ENCODE peak calls at places on chromosomes 3 and 15, in five cellular contexts. A is psoas muscle, D is heart right ventricle, J is kidney, O is heart left ventricle. X is an unnamed sample.

GRCh38 chr3:14803101-14803980 is 15.4 kb upstream of the FGD5 start:
- DNase-seq in D (no peak), O (no peak), A (no peak), J (no peak), X (no peak)

GRCh38 chr3:177468331-177468730 is 271.0 kb upstream of the TBL1XR1 start:
- DNase-seq in D (no peak), O (no peak), J (no peak), A (peak; percentile 66), X (peak; percentile 65)

GRCh38 chr3:150114873-150115570 is 144.3 kb upstream of the PFN2 start:
- DNase-seq in O (no peak), J (no peak), A (no peak), D (no peak), X (no peak)

GRCh38 chr3:71162221-71162620 is 421.3 kb downstream of the FOXP1 start:
- DNase-seq in D (no peak), O (no peak), J (no peak), A (no peak), X (no peak)

GRCh38 chr15:100703032-100703578 is 100.7 kb downstream of the ASB7 start:
- DNase-seq in J (peak; percentile 4), A (no peak), O (no peak), D (no peak), X (peak; percentile 73)

GRCh38 chr3:43619593-43619992 is 2.2 kb downstream of the ANO10 start:
- DNase-seq in O (no peak), J (no peak), A (no peak), D (no peak), X (no peak)

GRCh38 chr3:184683900-184684560 is 27.8 kb downstream of the MAGEF1 start:
- DNase-seq in O (no peak), D (no peak), J (no peak), A (no peak), X (no peak)

GRCh38 chr3:93994056-93994455 is 14.1 kb downstream of the ARL13B start:
- DNase-seq in D (no peak), J (no peak), O (no peak), A (no peak), X (no peak)

GRCh38 chr3:113231827-113232253 is 20.5 kb downstream of the BOC start:
- DNase-seq in J (peak; percentile 77), O (no peak), A (no peak), D (no peak), X (no peak)

GRCh38 chr3:170458285-170458684 is 39.6 kb downstream of the CLDN11 start:
- DNase-seq in A (no peak), J (no peak), O (no peak), D (no peak), X (no peak)

GRCh38 chr15:68091743-68092142 is 37.6 kb downstream of the PIAS1 start:
- DNase-seq in A (no peak), O (no peak), J (no peak), D (no peak), X (no peak)

GRCh38 chr15:68559342-68560310 is 19.2 kb upstream of the CORO2B start:
- DNase-seq in D (peak; percentile 76), A (peak; percentile 79), J (peak; percentile 91), O (peak; percentile 84), X (peak; percentile 75)

GRCh38 chr3:179732661-179733348 is 80.0 kb downstream of the USP13 start:
- DNase-seq in O (peak; percentile 86), D (peak; percentile 67), A (peak; percentile 84), J (no peak), X (no peak)

GRCh38 chr3:126999383-126999782 is 16.5 kb downstream of the PLXNA1 start:
- DNase-seq in D (no peak), O (no peak), A (no peak), J (no peak), X (no peak)

GRCh38 chr15:89666147-89666857 is 11.0 kb upstream of the KIF7 start:
- DNase-seq in J (no peak), O (peak; percentile 33), D (no peak), A (no peak), X (no peak)

GRCh38 chr15:89667706-89667960 is 11.5 kb downstream of the PLIN1 start:
- DNase-seq in O (no peak), A (no peak), J (no peak), D (no peak), X (no peak)

GRCh38 chr15:89668174-89668573 is 11.0 kb downstream of the PLIN1 start:
- DNase-seq in A (no peak), O (no peak), J (no peak), D (no peak), X (no peak)

GRCh38 chr15:89665449-89666146 is 10.3 kb upstream of the KIF7 start:
- DNase-seq in O (peak; percentile 81), D (peak; percentile 61), J (peak; percentile 86), A (peak; percentile 74), X (peak; percentile 78)

DNA sequence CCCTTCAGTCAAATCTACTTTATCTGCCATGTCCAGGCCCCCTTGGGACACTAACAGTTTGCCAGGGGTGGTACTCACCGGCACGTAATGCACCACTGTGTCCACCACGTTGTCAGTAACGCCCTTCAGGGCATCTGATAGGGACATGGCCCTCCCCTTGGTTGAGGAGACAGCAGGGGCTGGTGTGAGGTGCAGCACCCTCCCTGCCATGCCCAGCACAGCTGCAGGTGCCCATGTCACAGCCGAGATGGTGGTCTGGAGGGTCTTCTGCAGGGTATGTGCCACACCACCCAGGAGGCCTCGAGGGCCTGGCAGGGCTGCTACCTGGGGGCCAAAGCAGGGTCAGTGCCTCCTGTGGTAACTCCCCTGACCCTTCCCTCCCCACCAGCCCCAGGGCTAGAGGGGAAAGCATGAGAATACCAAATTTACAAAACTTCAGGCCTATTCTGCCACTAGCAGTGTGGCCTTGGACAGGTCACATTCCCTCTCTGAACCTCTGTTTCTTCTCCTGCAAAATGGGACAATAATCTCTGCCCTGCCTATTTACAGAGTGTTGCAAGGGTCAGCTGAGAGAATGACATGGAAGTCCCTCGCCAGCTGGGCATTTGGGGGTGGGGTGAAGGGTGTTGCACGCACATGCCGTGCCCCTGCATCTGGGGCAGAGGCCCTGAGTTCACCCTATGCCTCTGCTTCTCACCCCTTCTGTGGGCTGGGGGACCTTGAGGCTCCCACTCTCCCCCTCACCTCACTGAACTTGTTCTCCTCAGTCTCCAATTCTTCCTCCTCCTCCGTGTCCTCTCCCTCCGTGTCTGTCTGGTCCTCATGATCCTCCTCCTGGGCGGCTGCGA is 11.8 kb upstream of the KIF7 start:
- DNase-seq in A (no peak), D (no peak), O (no peak), J (no peak), X (no peak)
- TF ChIP-seq CTCF in A (no peak), D (no peak), O (no peak), J (no peak), X (no peak)

DNA sequence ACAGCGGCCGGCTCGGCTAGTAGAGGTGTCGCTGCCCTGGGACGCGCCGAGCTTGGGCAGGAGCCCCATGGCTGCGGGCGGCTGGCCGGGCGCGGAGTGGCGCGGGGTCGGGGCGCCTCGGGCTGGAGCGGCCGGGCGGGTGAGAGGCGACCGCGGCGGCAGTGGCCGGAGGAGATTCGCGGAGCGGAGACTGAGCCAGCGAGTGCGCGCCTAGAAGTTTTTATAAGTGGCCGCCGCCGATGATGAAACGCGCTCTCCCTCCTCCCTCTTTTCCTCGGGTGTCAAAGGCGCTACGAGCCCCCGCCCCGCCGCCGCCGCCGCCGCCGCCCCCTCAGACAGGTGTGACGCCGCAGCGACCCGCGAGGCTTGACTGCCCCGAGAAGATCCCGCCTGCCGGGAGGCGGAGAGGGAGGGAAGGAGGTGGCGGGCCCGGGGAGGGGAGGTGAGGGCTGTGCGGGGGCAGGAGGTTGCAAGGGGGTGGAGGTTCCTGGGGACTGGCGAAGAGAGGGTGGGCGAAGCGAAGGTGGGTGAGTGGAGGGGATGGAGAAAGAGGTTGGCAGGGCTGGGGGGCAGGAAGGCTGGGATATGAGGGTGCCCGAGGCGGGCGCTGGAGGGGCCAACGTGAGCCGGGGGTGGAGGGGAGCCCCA is at the start of gene SLCO2A1:
- DNase-seq in D (peak; percentile 32), O (no peak), J (peak; percentile 91), A (peak; percentile 21), X (peak; percentile 18)
- H3K4me3 ChIP-seq in D (peak within 1 kb of the TSS; percentile 54), O (peak within 1 kb of the TSS; percentile 53), J (peak within 1 kb of the TSS; percentile 76), A (peak within 1 kb of the TSS; percentile 66), X (peak within 1 kb of the TSS; percentile 56)

GRCh38 chr3:9206287-9206686 is 43.2 kb downstream of the SRGAP3 start:
- DNase-seq in A (no peak), J (no peak), D (no peak), O (no peak), X (no peak)

GRCh38 chr3:9202546-9202945 is 46.9 kb downstream of the SRGAP3 start:
- DNase-seq in D (no peak), A (no peak), O (no peak), J (no peak), X (no peak)

GRCh38 chr3:9203317-9203716 is 46.1 kb downstream of the SRGAP3 start:
- DNase-seq in A (no peak), O (no peak), D (no peak), J (no peak), X (no peak)

GRCh38 chr3:9205345-9206143 is 43.9 kb downstream of the SRGAP3 start:
- DNase-seq in A (no peak), O (no peak), D (no peak), J (no peak), X (no peak)

GRCh38 chr3:9204253-9205005 is 45.0 kb downstream of the SRGAP3 start:
- DNase-seq in A (no peak), D (no peak), O (no peak), J (no peak), X (no peak)
- TF ChIP-seq CTCF in A (no peak), D (no peak), O (no peak), J (no peak), X (no peak)

GRCh38 chr15:85725019-85725418 is 69.7 kb downstream of the KLHL25 start:
- DNase-seq in A (no peak), D (no peak), O (no peak), J (no peak), X (peak; percentile 85)

GRCh38 chr15:85722789-85723188 is 71.9 kb downstream of the KLHL25 start:
- DNase-seq in A (no peak), J (no peak), O (no peak), D (no peak), X (no peak)

GRCh38 chr15:85725564-85725963 is 69.2 kb downstream of the KLHL25 start:
- DNase-seq in J (no peak), O (no peak), D (no peak), A (no peak), X (peak; percentile 37)

GRCh38 chr15:85722374-85722773 is 72.4 kb downstream of the KLHL25 start:
- DNase-seq in J (no peak), A (no peak), O (no peak), D (no peak), X (no peak)

DNA sequence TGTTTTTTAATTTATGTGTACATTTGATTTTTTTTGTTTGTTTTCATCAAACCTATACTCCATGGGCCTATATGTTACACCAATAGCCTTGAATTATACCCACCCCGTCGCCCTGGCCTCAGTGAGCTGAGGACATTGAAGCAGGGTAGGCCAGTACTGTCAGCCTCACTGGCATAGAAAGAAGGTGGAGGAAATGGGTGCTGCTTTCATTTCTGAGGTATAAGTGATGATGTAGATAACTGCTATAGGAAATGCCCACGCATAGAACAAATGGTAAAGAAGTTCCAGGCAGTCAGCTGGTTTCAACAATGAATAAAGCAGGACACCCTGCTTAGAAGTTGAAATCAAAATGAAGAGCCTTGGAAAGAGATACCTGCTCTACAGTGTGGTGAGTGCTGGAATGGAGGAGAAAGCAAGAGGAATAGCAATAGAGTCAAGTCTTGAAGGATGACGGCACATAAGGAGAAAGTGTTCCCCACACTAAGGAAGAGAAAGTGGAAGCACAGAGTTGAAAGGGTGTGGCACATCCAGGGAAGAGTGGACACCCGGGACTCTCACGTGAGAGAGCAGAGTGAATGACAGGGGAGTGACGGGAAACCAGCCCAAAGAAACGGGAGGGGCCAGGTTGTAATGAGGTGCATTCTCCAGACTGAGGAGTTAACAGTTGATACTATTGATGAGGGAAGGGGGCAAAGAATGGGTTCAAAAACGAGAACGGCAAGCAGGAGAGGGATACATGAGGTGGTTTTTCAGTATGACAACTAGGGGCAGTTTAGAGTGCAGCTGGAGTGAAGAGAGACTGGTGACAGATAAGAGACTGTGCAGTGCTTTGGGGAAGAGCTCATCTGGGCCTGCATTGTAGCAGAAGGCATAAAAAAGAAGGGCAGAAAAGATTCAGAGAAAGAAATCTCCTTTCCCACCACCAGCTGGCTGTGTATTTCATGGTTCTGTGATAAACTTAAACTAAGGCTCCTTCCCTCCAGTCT is 70.5 kb downstream of the KLHL25 start:
- DNase-seq in A (no peak), O (no peak), J (no peak), D (no peak), X (peak; percentile 36)
- H3K4me3 ChIP-seq in A (no peak overlapping the region), O (no peak overlapping the region), J (no peak overlapping the region), D (peak overlapping the region; percentile 36), X (no peak overlapping the region)